ENCODE peak calls at places on chromosomes 4 and X, in eight cellular contexts. L, E, F, Q, D, S, M and G are unnamed samples.

GRCh38 chrX:56764153-56764974 is 35.3 kb downstream of the NBDY start:
- DNase-seq in F (peak), E (peak), S (peak), Q (peak), M (peak), D (no peak), L (peak), G (peak)

GRCh38 chrX:21943460-21944135 is 3.1 kb downstream of the SMS start:
- DNase-seq in M (peak), E (no peak), F (no peak), S (no peak), D (no peak), L (peak), Q (no peak), G (no peak)

GRCh38 chrX:150146271-150146888 is 208.1 kb upstream of the EOLA2 start:
- DNase-seq in Q (no peak), E (no peak), F (no peak), L (no peak), D (no peak), S (no peak), M (peak), G (peak)

GRCh38 chr4:47122592-47123291 is 91.4 kb downstream of the GABRB1 start:
- DNase-seq in D (peak), S (peak), Q (peak), L (peak), E (peak), M (peak), F (peak), G (peak)

GRCh38 chr4:135256111-135256510 is 1054.5 kb upstream of the PABPC4L start:
- DNase-seq in E (no peak), S (no peak), D (no peak), Q (no peak), M (no peak), F (no peak), L (peak), G (no peak)

GRCh38 chr4:165379662-165380061 is 854 bp downstream of the CPE start:
- DNase-seq in Q (no peak), M (no peak), F (peak), E (no peak), S (peak), D (no peak), L (no peak), G (no peak)

GRCh38 chrX:49177873-49178480 is 6.3 kb downstream of the PLP2 start:
- DNase-seq in E (no peak), Q (no peak), D (no peak), F (no peak), M (no peak), L (no peak), S (peak), G (no peak)

GRCh38 chrX:129780441-129781105 is 824 bp downstream of the SASH3 start:
- DNase-seq in Q (no peak), F (no peak), S (no peak), M (no peak), L (no peak), D (no peak), E (no peak), G (peak)

GRCh38 chr4:685681-686218 is 3.2 kb downstream of the SLC49A3 start:
- DNase-seq in S (no peak), D (no peak), Q (no peak), L (no peak), M (no peak), F (no peak), E (no peak), G (no peak)

GRCh38 chrX:123184199-123184857 is at the start of gene GRIA3:
- DNase-seq in Q (no peak), L (no peak), M (peak), E (no peak), F (peak), S (peak), D (no peak), G (no peak)

GRCh38 chrX:27599928-27600327 is 9.8 kb downstream of the DCAF8L2 start:
- DNase-seq in E (no peak), Q (no peak), F (no peak), S (no peak), D (no peak), M (peak), L (peak), G (no peak)

GRCh38 chrX:135591871-135592270 is 71.4 kb downstream of the INTS6L start:
- DNase-seq in Q (no peak), D (no peak), F (no peak), L (no peak), S (no peak), E (no peak), M (no peak), G (no peak)

GRCh38 chr4:129254526-129254925 is 158.6 kb downstream of the C4orf33 start:
- DNase-seq in F (no peak), S (no peak), Q (no peak), D (no peak), M (no peak), E (no peak), L (peak), G (no peak)

GRCh38 chr4:154560824-154561231 is 2.0 kb upstream of the FGB start:
- DNase-seq in D (no peak), S (no peak), L (peak), E (no peak), F (no peak), Q (no peak), M (peak), G (no peak)

GRCh38 chr4:48944659-48945290 is 38.2 kb upstream of the OCIAD2 start:
- DNase-seq in D (no peak), Q (peak), L (no peak), M (no peak), F (no peak), S (no peak), E (no peak), G (peak)

GRCh38 chr4:112889619-112890294 is 159.7 kb upstream of the ANK2 start:
- DNase-seq in D (no peak), M (no peak), F (no peak), E (peak), L (peak), Q (no peak), S (no peak), G (no peak)

GRCh38 chrX:56784666-56785065 is 55.6 kb downstream of the NBDY start:
- DNase-seq in S (no peak), F (no peak), L (no peak), E (no peak), Q (no peak), D (no peak), M (no peak), G (no peak)

GRCh38 chr4:40439519-40439918 is 104.4 kb downstream of the CHRNA9 start:
- DNase-seq in D (no peak), E (no peak), F (no peak), Q (no peak), S (no peak), M (no peak), L (no peak), G (no peak)

GRCh38 chr4:16819652-16820051 is 78.8 kb downstream of the LDB2 start:
- DNase-seq in E (no peak), S (no peak), L (no peak), Q (no peak), F (no peak), M (no peak), D (no peak), G (no peak)

GRCh38 chr4:48329193-48329592 is 12.1 kb upstream of the SLAIN2 start:
- DNase-seq in F (no peak), S (no peak), M (no peak), D (no peak), L (no peak), Q (no peak), E (no peak), G (no peak)

GRCh38 chr4:168308912-168309311 is 9.6 kb downstream of the DDX60 start:
- DNase-seq in S (no peak), M (no peak), D (no peak), Q (no peak), L (no peak), F (no peak), E (no peak), G (no peak)

GRCh38 chr4:14125375-14126129 is 498.0 kb upstream of the BOD1L1 start:
- DNase-seq in M (no peak), E (peak), L (peak), Q (no peak), D (no peak), S (no peak), F (no peak), G (no peak)

GRCh38 chrX:77788050-77788449 is 2.0 kb upstream of the ATRX start:
- DNase-seq in D (no peak), F (no peak), Q (no peak), L (peak), E (no peak), M (peak), S (no peak), G (no peak)

GRCh38 chr4:15754323-15754722 is 23.8 kb upstream of the CD38 start:
- DNase-seq in F (no peak), D (no peak), M (peak), E (no peak), Q (no peak), S (no peak), L (peak), G (no peak)

GRCh38 chr4:42642136-42642797 is 14.6 kb downstream of the ATP8A1 start:
- DNase-seq in Q (no peak), F (no peak), D (no peak), S (no peak), E (no peak), L (no peak), M (peak), G (peak)

GRCh38 chr4:118969359-118969758 is 80.7 kb downstream of the SYNPO2 start:
- DNase-seq in S (no peak), L (peak), Q (no peak), D (no peak), E (no peak), F (peak), M (peak), G (no peak)

GRCh38 chr4:101682946-101683345 is 107.6 kb upstream of the BANK1 start:
- DNase-seq in D (no peak), E (no peak), L (no peak), Q (no peak), M (no peak), S (no peak), F (no peak), G (no peak)

GRCh38 chr4:56742080-56742871 is 61.2 kb upstream of the HOPX start:
- DNase-seq in S (no peak), D (no peak), Q (no peak), F (no peak), E (no peak), M (peak), L (peak), G (no peak)

GRCh38 chr4:187849556-187850245 is 145.9 kb upstream of the ZFP42 start:
- DNase-seq in E (no peak), D (no peak), L (no peak), S (no peak), Q (no peak), F (no peak), M (no peak), G (no peak)

GRCh38 chr4:185213829-185214228 is 4.4 kb downstream of the SNX25 start:
- DNase-seq in M (no peak), E (peak), Q (no peak), L (no peak), S (no peak), D (peak), F (no peak), G (no peak)

GRCh38 chrX:104335765-104336164 is 81.0 kb upstream of the ESX1 start:
- DNase-seq in D (no peak), L (peak), E (no peak), F (no peak), Q (no peak), M (peak), S (no peak), G (no peak)

GRCh38 chr4:99062120-99062519 is 26.5 kb downstream of the ADH5 start:
- DNase-seq in Q (no peak), E (peak), L (peak), S (no peak), M (peak), D (no peak), F (no peak), G (no peak)

GRCh38 chrX:148991502-148991901 is 491.1 kb downstream of the AFF2 start:
- DNase-seq in Q (no peak), L (no peak), M (no peak), E (no peak), F (no peak), S (no peak), D (no peak), G (no peak)

GRCh38 chr4:630661-631060 is 5.3 kb downstream of the PDE6B start:
- DNase-seq in D (no peak), Q (no peak), E (no peak), L (no peak), M (no peak), F (no peak), S (peak), G (no peak)

GRCh38 chr4:173288296-173288695 is 45.9 kb downstream of the HMGB2 start:
- DNase-seq in E (peak), L (peak), M (peak), D (no peak), F (peak), Q (peak), S (no peak), G (peak)